ENCODE peak calls at places on chromosomes 5 and 9, in nine cellular contexts. N is BJ, K is cardiac fibroblast, J is mucosa of descending colon, R is fibroblast of the aortic adventitia, V is pancreas, C is breast epithelium, U is AG09309, O is fibroblast of pulmonary artery. X is an unnamed sample.

GRCh38 chr5:150661821-150662596 is 958 bp downstream of the MYOZ3 start:
- DNase-seq in R (no peak), U (no peak), K (no peak), O (no peak), V (no peak), C (no peak), J (no peak), N (no peak), X (no peak)

GRCh38 chr9:5438301-5439162 is 807 bp upstream of the PLGRKT start:
- DNase-seq in V (no peak), J (peak; percentile 56), R (peak; percentile 53), K (peak; percentile 59), U (peak; percentile 32), O (peak; percentile 48), N (no peak), C (no peak), X (no peak)

GRCh38 chr9:76109953-76110352 is 219.5 kb downstream of the PCSK5 start:
- DNase-seq in K (peak; percentile 5), C (no peak), N (no peak), R (no peak), V (no peak), O (no peak), U (no peak), J (no peak), X (no peak)

GRCh38 chr5:120817044-120817985 is 353.2 kb downstream of the PRR16 start:
- DNase-seq in U (peak; percentile 8), C (no peak), V (no peak), O (peak; percentile 17), N (no peak), J (no peak), R (peak; percentile 21), K (peak; percentile 51), X (no peak)

GRCh38 chr5:6632324-6632930 is 417 bp downstream of the NSUN2 start:
- DNase-seq in O (peak; percentile 30), V (peak; percentile 22), J (no peak), C (no peak), N (no peak), R (peak; percentile 20), K (peak; percentile 44), U (no peak), X (no peak)

GRCh38 chr5:140347382-140347781 is 979 bp upstream of the HBEGF start:
- DNase-seq in J (no peak), O (no peak), N (no peak), V (no peak), U (no peak), K (no peak), R (no peak), C (no peak), X (no peak)

GRCh38 chr5:78640622-78641021 is 8.0 kb downstream of the LHFPL2 start:
- DNase-seq in J (no peak), U (no peak), K (peak; percentile 68), O (no peak), V (no peak), R (peak; percentile 39), N (no peak), C (no peak), X (no peak)

GRCh38 chr5:139908749-139909148 is 113.1 kb downstream of the PSD2 start:
- DNase-seq in C (no peak), O (peak; percentile 26), R (peak; percentile 60), V (peak; percentile 29), J (no peak), U (peak; percentile 2), K (peak; percentile 38), N (no peak), X (no peak)

GRCh38 chr9:108191065-108191464 is 664.7 kb downstream of the ACTL7B start:
- DNase-seq in C (no peak), U (no peak), J (no peak), K (no peak), O (no peak), V (no peak), R (no peak), N (no peak), X (no peak)

GRCh38 chr9:87810691-87811178 is 71.9 kb upstream of the SPATA31E1 start:
- DNase-seq in J (no peak), O (no peak), V (no peak), K (no peak), R (no peak), U (no peak), C (no peak), N (no peak), X (no peak)

GRCh38 chr5:40383719-40384651 is 295.7 kb upstream of the PTGER4 start:
- DNase-seq in V (no peak), U (peak; percentile 35), R (peak; percentile 79), K (peak; percentile 89), N (peak; percentile 16), J (no peak), O (peak; percentile 64), C (no peak), X (peak; percentile 63)

GRCh38 chr5:43215073-43215631 is 23.1 kb downstream of the NIM1K start:
- DNase-seq in U (no peak), C (no peak), K (peak; percentile 58), J (no peak), O (peak; percentile 5), V (no peak), R (no peak), N (no peak), X (no peak)

GRCh38 chr5:113182658-113183344 is 206.2 kb downstream of the DCP2 start:
- DNase-seq in O (no peak), V (no peak), R (no peak), J (no peak), K (no peak), C (no peak), N (no peak), U (no peak), X (no peak)

GRCh38 chr5:176542135-176542595 is 5.0 kb upstream of the RNF44 start:
- DNase-seq in J (peak; percentile 89), U (no peak), R (no peak), O (no peak), V (peak; percentile 36), K (no peak), C (no peak), N (no peak), X (no peak)

DNA sequence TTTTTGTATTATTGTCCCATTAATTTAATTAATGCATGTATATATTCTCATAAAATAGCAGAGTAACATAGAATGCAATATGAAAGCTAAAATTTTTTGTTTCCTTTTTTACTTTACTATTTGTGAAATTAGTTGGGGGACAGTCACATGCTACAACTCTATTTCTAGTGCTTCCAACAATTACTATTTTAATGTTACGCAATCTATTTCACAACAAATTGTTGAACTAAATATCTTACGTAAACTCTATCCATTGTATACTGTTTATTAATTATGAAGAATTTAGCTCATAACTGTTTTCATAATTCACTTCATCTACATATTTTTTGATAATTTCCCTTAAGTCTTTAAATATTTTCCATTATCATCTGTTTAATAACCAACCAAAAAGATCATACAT is 1685.4 kb upstream of the CDH6 start:
- DNase-seq in N (no peak), V (no peak), U (no peak), J (no peak), C (no peak), K (no peak), O (no peak), R (no peak), X (no peak)
- H3K4me3 ChIP-seq in N (no peak overlapping the region), V (no peak overlapping the region), U (no peak overlapping the region), J (no peak overlapping the region), C (no peak overlapping the region), K (no peak overlapping the region), O (no peak overlapping the region), R (no peak overlapping the region), X (no peak overlapping the region)

GRCh38 chr9:127580371-127580770 is 31.7 kb upstream of the STXBP1 start:
- DNase-seq in R (no peak), C (no peak), O (no peak), K (no peak), N (no peak), V (no peak), J (no peak), U (no peak), X (no peak)

GRCh38 chr9:127578627-127578951 is 33.5 kb upstream of the STXBP1 start:
- DNase-seq in V (no peak), R (no peak), J (no peak), K (no peak), U (no peak), O (no peak), C (no peak), N (no peak), X (no peak)

GRCh38 chr9:127578952-127579853 is 32.9 kb upstream of the STXBP1 start:
- DNase-seq in O (peak; percentile 95), J (peak; percentile 85), V (peak; percentile 90), N (peak; percentile 93), R (peak; percentile 96), K (peak; percentile 98), C (peak; percentile 91), U (peak; percentile 90), X (peak; percentile 95)

GRCh38 chr9:127583605-127584053 is 28.4 kb upstream of the STXBP1 start:
- DNase-seq in V (no peak), J (no peak), R (peak; percentile 99), K (peak; percentile 95), U (no peak), N (no peak), C (no peak), O (peak; percentile 92), X (no peak)

DNA sequence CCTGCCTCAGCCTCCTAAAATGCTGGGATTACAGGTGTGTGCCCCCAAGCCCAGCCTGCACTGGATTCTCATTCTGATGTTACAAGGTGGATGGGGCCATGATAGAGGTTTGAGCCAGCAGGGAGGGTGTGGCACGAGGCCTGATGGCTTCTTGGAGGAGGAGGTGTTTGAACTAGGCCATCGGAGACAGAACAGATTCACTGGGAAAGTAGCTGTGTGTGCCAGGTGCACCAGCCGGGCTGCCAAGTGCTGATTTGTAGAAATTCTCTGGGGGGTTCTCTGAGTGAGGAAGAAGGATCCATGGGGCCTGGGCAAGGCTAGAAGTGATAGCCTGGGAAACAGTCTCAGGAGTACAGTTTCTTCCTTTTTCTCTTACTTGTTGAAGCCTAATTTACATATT is 31.2 kb upstream of the STXBP1 start:
- DNase-seq in O (no peak), C (no peak), U (no peak), J (no peak), N (no peak), V (no peak), K (no peak), R (no peak), X (no peak)
- TF ChIP-seq CTCF in O (no peak), C (no peak), U (no peak), J (no peak), N (no peak), V (no peak), K (no peak), R (no peak), X (no peak)

GRCh38 chr5:128132499-128132898 is 48.9 kb downstream of the SLC12A2 start:
- DNase-seq in U (no peak), O (no peak), N (no peak), K (no peak), R (no peak), V (no peak), J (no peak), C (no peak), X (no peak)

GRCh38 chr5:128135286-128135685 is 51.7 kb downstream of the SLC12A2 start:
- DNase-seq in V (no peak), J (no peak), N (no peak), O (no peak), K (no peak), R (no peak), C (no peak), U (no peak), X (no peak)
- H3K4me3 ChIP-seq in V (no peak overlapping the region), J (no peak overlapping the region), N (no peak overlapping the region), O (no peak overlapping the region), K (no peak overlapping the region), R (no peak overlapping the region), C (no peak overlapping the region), U (no peak overlapping the region), X (no peak overlapping the region)

DNA sequence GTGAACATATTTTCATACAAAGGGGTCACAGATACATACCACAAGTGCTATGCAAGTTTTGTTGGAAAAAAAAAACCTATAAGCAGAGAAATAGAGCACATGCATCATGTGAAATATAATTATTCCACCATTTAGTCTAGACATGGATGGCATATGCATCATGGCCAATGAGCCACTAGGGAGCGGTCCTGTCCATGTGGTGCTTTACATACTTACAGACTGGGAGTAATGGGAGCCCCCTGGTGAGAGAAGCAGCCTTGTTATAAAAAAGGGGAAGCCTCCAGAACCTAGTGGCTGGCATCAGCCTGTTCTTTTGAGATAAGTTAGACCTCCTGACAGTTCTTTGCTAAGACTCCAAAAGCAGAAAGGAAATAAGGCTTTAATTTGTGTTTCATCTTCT is 1524.1 kb downstream of the MAT2B start:
- DNase-seq in V (no peak), J (no peak), O (no peak), N (no peak), R (no peak), K (no peak), U (no peak), C (no peak), X (no peak)
- TF ChIP-seq CTCF in V (no peak), J (no peak), O (no peak), N (no peak), R (no peak), K (no peak), U (no peak), C (no peak), X (peak; percentile 20)